ENCODE peak calls at places on chromosomes 16 and 17, in six cellular contexts. One of them, this sample, is unnamed.

GRCh38 chr16:85370881-85371651 is 242.1 kb upstream of the GSE1 start:
- DNase-seq in ascending aorta: peak; percentile 86
- DNase-seq in sigmoid colon: peak; percentile 89
- DNase-seq in tibial artery: peak; percentile 86
- DNase-seq in heart left ventricle: no peak
- DNase-seq in psoas muscle: peak; percentile 48
- DNase-seq in this sample: peak; percentile 68

GRCh38 chr17:40463122-40463550 is 19.9 kb downstream of the IGFBP4 start:
- DNase-seq in ascending aorta: no peak
- DNase-seq in sigmoid colon: peak; percentile 66
- DNase-seq in tibial artery: no peak
- DNase-seq in heart left ventricle: no peak
- DNase-seq in psoas muscle: no peak
- DNase-seq in this sample: no peak

GRCh38 chr16:67535201-67535600 is 6.6 kb downstream of the RIPOR1 start:
- DNase-seq in ascending aorta: no peak
- DNase-seq in sigmoid colon: no peak
- DNase-seq in tibial artery: no peak
- DNase-seq in heart left ventricle: no peak
- DNase-seq in psoas muscle: no peak
- DNase-seq in this sample: no peak

GRCh38 chr16:12570046-12570618 is 233.6 kb downstream of the CPPED1 start:
- DNase-seq in ascending aorta: no peak
- DNase-seq in sigmoid colon: no peak
- DNase-seq in tibial artery: no peak
- DNase-seq in heart left ventricle: no peak
- DNase-seq in psoas muscle: no peak
- DNase-seq in this sample: no peak

GRCh38 chr17:74646231-74646630 is 22.7 kb upstream of the CD300E start:
- DNase-seq in ascending aorta: no peak
- DNase-seq in sigmoid colon: no peak
- DNase-seq in tibial artery: no peak
- DNase-seq in heart left ventricle: no peak
- DNase-seq in psoas muscle: no peak
- DNase-seq in this sample: no peak

GRCh38 chr17:55601874-55602364 is 90.7 kb upstream of the SMIM36 start:
- DNase-seq in ascending aorta: no peak
- DNase-seq in sigmoid colon: no peak
- DNase-seq in tibial artery: no peak
- DNase-seq in heart left ventricle: no peak
- DNase-seq in psoas muscle: no peak
- DNase-seq in this sample: no peak

GRCh38 chr16:3590736-3591435 is 13.7 kb upstream of the NLRC3 start:
- DNase-seq in ascending aorta: no peak
- DNase-seq in sigmoid colon: no peak
- DNase-seq in tibial artery: no peak
- DNase-seq in heart left ventricle: no peak
- DNase-seq in psoas muscle: no peak
- DNase-seq in this sample: no peak

GRCh38 chr17:49659983-49660382 is 17.9 kb downstream of the SPOP start:
- DNase-seq in ascending aorta: no peak
- DNase-seq in sigmoid colon: no peak
- DNase-seq in tibial artery: no peak
- DNase-seq in heart left ventricle: no peak
- DNase-seq in psoas muscle: no peak
- DNase-seq in this sample: no peak

GRCh38 chr16:1102921-1103648 is 7.0 kb upstream of the C1QTNF8 start:
- DNase-seq in ascending aorta: no peak
- DNase-seq in sigmoid colon: no peak
- DNase-seq in tibial artery: no peak
- DNase-seq in heart left ventricle: peak; percentile 50
- DNase-seq in psoas muscle: peak; percentile 65
- DNase-seq in this sample: peak; percentile 59

GRCh38 chr17:40313660-40314556 is 4.9 kb downstream of the RARA start:
- DNase-seq in ascending aorta: no peak
- DNase-seq in sigmoid colon: no peak
- DNase-seq in tibial artery: peak; percentile 76
- DNase-seq in heart left ventricle: no peak
- DNase-seq in psoas muscle: no peak
- DNase-seq in this sample: no peak

GRCh38 chr16:70592106-70592571 is 54.2 kb upstream of the IL34 start:
- DNase-seq in ascending aorta: peak; percentile 80
- DNase-seq in sigmoid colon: peak; percentile 77
- DNase-seq in tibial artery: peak; percentile 80
- DNase-seq in heart left ventricle: peak; percentile 59
- DNase-seq in psoas muscle: no peak
- DNase-seq in this sample: peak; percentile 73

GRCh38 chr16:16163109-16163508 is 60.2 kb downstream of the ABCC6 start:
- DNase-seq in ascending aorta: no peak
- DNase-seq in sigmoid colon: no peak
- DNase-seq in tibial artery: no peak
- DNase-seq in heart left ventricle: no peak
- DNase-seq in psoas muscle: no peak
- DNase-seq in this sample: no peak

GRCh38 chr16:27444015-27444414 is 42.0 kb downstream of the IL21R start:
- DNase-seq in ascending aorta: no peak
- DNase-seq in sigmoid colon: no peak
- DNase-seq in tibial artery: peak; percentile 13
- DNase-seq in heart left ventricle: no peak
- DNase-seq in psoas muscle: no peak
- DNase-seq in this sample: no peak

GRCh38 chr17:38871247-38871991 is 1.6 kb downstream of the LASP1 start:
- DNase-seq in ascending aorta: peak; percentile 83
- DNase-seq in sigmoid colon: peak; percentile 82
- DNase-seq in tibial artery: peak; percentile 88
- DNase-seq in heart left ventricle: no peak
- DNase-seq in psoas muscle: peak; percentile 70
- DNase-seq in this sample: peak; percentile 81

GRCh38 chr16:52976539-52977167 is 76.0 kb downstream of the CHD9NB start:
- DNase-seq in ascending aorta: no peak
- DNase-seq in sigmoid colon: no peak
- DNase-seq in tibial artery: no peak
- DNase-seq in heart left ventricle: no peak
- DNase-seq in psoas muscle: no peak
- DNase-seq in this sample: no peak

GRCh38 chr17:73072254-73072962 is 20.1 kb downstream of the SLC39A11 start:
- DNase-seq in ascending aorta: no peak
- DNase-seq in sigmoid colon: no peak
- DNase-seq in tibial artery: no peak
- DNase-seq in heart left ventricle: no peak
- DNase-seq in psoas muscle: no peak
- DNase-seq in this sample: no peak

GRCh38 chr17:27078296-27078695 is 215.6 kb upstream of the WSB1 start:
- DNase-seq in ascending aorta: no peak
- DNase-seq in sigmoid colon: no peak
- DNase-seq in tibial artery: no peak
- DNase-seq in heart left ventricle: no peak
- DNase-seq in psoas muscle: no peak
- DNase-seq in this sample: no peak

GRCh38 chr17:32953883-32954282 is 25.9 kb downstream of the TMEM98 start:
- DNase-seq in ascending aorta: no peak
- DNase-seq in sigmoid colon: no peak
- DNase-seq in tibial artery: no peak
- DNase-seq in heart left ventricle: no peak
- DNase-seq in psoas muscle: no peak
- DNase-seq in this sample: no peak

GRCh38 chr17:28549274-28550132 is 2.9 kb downstream of the UNC119 start:
- DNase-seq in ascending aorta: no peak
- DNase-seq in sigmoid colon: no peak
- DNase-seq in tibial artery: no peak
- DNase-seq in heart left ventricle: no peak
- DNase-seq in psoas muscle: no peak
- DNase-seq in this sample: no peak

GRCh38 chr17:19716108-19717030 is at the start of gene SLC47A2:
- DNase-seq in ascending aorta: no peak
- DNase-seq in sigmoid colon: peak; percentile 52
- DNase-seq in tibial artery: peak; percentile 56
- DNase-seq in heart left ventricle: no peak
- DNase-seq in psoas muscle: no peak
- DNase-seq in this sample: no peak

GRCh38 chr16:22641030-22641671 is 130.5 kb downstream of the NPIPB5 start:
- DNase-seq in ascending aorta: no peak
- DNase-seq in sigmoid colon: no peak
- DNase-seq in tibial artery: no peak
- DNase-seq in heart left ventricle: no peak
- DNase-seq in psoas muscle: no peak
- DNase-seq in this sample: no peak

GRCh38 chr17:45302649-45303173 is 14.1 kb downstream of the MAP3K14 start:
- DNase-seq in ascending aorta: no peak
- DNase-seq in sigmoid colon: no peak
- DNase-seq in tibial artery: no peak
- DNase-seq in heart left ventricle: peak; percentile 45
- DNase-seq in psoas muscle: no peak
- DNase-seq in this sample: no peak

GRCh38 chr17:42422412-42422957 is 571 bp downstream of the CAVIN1 start:
- DNase-seq in ascending aorta: no peak
- DNase-seq in sigmoid colon: peak; percentile 77
- DNase-seq in tibial artery: peak; percentile 74
- DNase-seq in heart left ventricle: peak; percentile 58
- DNase-seq in psoas muscle: peak; percentile 50
- DNase-seq in this sample: no peak

GRCh38 chr16:54655171-54655590 is 275.5 kb upstream of the IRX5 start:
- DNase-seq in ascending aorta: no peak
- DNase-seq in sigmoid colon: no peak
- DNase-seq in tibial artery: peak; percentile 71
- DNase-seq in heart left ventricle: peak; percentile 59
- DNase-seq in psoas muscle: no peak
- DNase-seq in this sample: peak; percentile 68

GRCh38 chr17:79785900-79786810 is 8.2 kb downstream of the CBX2 start:
- DNase-seq in ascending aorta: no peak
- DNase-seq in sigmoid colon: no peak
- DNase-seq in tibial artery: no peak
- DNase-seq in heart left ventricle: no peak
- DNase-seq in psoas muscle: no peak
- DNase-seq in this sample: no peak

GRCh38 chr17:77637807-77638182 is 320.7 kb upstream of the TNRC6C start:
- DNase-seq in ascending aorta: no peak
- DNase-seq in sigmoid colon: no peak
- DNase-seq in tibial artery: no peak
- DNase-seq in heart left ventricle: no peak
- DNase-seq in psoas muscle: no peak
- DNase-seq in this sample: no peak

GRCh38 chr17:81135503-81136283 is 29.6 kb upstream of the PVALEF start:
- DNase-seq in ascending aorta: no peak
- DNase-seq in sigmoid colon: no peak
- DNase-seq in tibial artery: no peak
- DNase-seq in heart left ventricle: no peak
- DNase-seq in psoas muscle: no peak
- DNase-seq in this sample: no peak

GRCh38 chr17:76048711-76049110 is 21.6 kb upstream of the EVPL start:
- DNase-seq in ascending aorta: no peak
- DNase-seq in sigmoid colon: no peak
- DNase-seq in tibial artery: no peak
- DNase-seq in heart left ventricle: no peak
- DNase-seq in psoas muscle: no peak
- DNase-seq in this sample: no peak
- H3K36me3 ChIP-seq in ascending aorta: peaks cover 91% of the 10 kb centered on the region
- H3K36me3 ChIP-seq in sigmoid colon: peaks cover 93% of the 10 kb centered on the region
- H3K36me3 ChIP-seq in tibial artery: peaks cover 85% of the 10 kb centered on the region
- H3K36me3 ChIP-seq in heart left ventricle: peaks cover 100% of the 10 kb centered on the region
- H3K36me3 ChIP-seq in psoas muscle: peaks cover 100% of the 10 kb centered on the region
- H3K36me3 ChIP-seq in this sample: peaks cover 80% of the 10 kb centered on the region

GRCh38 chr17:57511475-57512123 is 233.5 kb downstream of the CCDC182 start:
- DNase-seq in ascending aorta: no peak
- DNase-seq in sigmoid colon: no peak
- DNase-seq in tibial artery: no peak
- DNase-seq in heart left ventricle: no peak
- DNase-seq in psoas muscle: no peak
- DNase-seq in this sample: no peak
- H3K27ac ChIP-seq in ascending aorta: no peak overlapping the region
- H3K27ac ChIP-seq in sigmoid colon: no peak overlapping the region
- H3K27ac ChIP-seq in tibial artery: no peak overlapping the region
- H3K27ac ChIP-seq in heart left ventricle: no peak overlapping the region
- H3K27ac ChIP-seq in psoas muscle: no peak overlapping the region
- H3K27ac ChIP-seq in this sample: no peak overlapping the region

GRCh38 chr16:17970816-17971291 is 365.7 kb downstream of the NPIPA8 start:
- DNase-seq in ascending aorta: peak; percentile 70
- DNase-seq in sigmoid colon: no peak
- DNase-seq in tibial artery: peak; percentile 69
- DNase-seq in heart left ventricle: no peak
- DNase-seq in psoas muscle: peak; percentile 35
- DNase-seq in this sample: peak; percentile 59
- TF ChIP-seq CTCF in ascending aorta: no peak
- TF ChIP-seq CTCF in sigmoid colon: no peak
- TF ChIP-seq CTCF in tibial artery: no peak
- TF ChIP-seq CTCF in heart left ventricle: no peak
- TF ChIP-seq CTCF in psoas muscle: no peak
- TF ChIP-seq CTCF in this sample: no peak

DNA sequence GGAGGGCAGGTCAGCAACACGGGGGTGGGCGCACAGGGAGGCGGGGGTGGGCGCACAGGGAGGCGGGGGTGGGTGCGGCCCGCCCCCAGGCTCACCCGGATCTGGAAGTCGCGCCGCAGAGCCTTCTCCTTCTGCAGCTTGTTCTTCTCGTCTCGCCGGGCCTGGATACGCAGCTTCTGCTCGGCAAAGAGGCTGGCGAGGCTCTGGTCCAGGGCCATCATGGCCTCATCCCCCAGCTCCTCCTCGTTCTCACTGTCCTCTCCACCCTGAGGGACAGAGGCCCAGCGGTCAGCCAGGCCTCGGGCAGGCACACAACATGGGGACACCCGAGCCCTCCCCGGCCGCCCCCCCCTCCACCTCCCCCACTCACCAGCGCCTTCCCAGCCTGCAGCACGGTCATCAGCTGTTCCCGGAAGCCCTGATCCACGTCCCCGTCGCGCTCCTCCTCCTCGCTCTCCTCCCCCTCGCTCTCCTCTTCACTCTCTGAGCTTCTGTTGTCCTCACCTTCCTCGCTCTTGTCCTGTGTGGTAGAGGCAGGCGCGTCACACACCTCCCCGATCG is 10.4 kb downstream of the MYBBP1A start:
- DNase-seq in ascending aorta: no peak
- DNase-seq in sigmoid colon: no peak
- DNase-seq in tibial artery: no peak
- DNase-seq in heart left ventricle: no peak
- DNase-seq in psoas muscle: peak; percentile 25
- DNase-seq in this sample: no peak
- H3K36me3 ChIP-seq in ascending aorta: peaks cover 96% of the 10 kb centered on the region
- H3K36me3 ChIP-seq in sigmoid colon: peaks cover 98% of the 10 kb centered on the region
- H3K36me3 ChIP-seq in tibial artery: peaks cover 84% of the 10 kb centered on the region
- H3K36me3 ChIP-seq in heart left ventricle: peaks cover 80% of the 10 kb centered on the region
- H3K36me3 ChIP-seq in psoas muscle: peaks cover 91% of the 10 kb centered on the region
- H3K36me3 ChIP-seq in this sample: peaks cover 81% of the 10 kb centered on the region

GRCh38 chr17:56834380-56835258 is 668 bp downstream of the DGKE start:
- DNase-seq in ascending aorta: peak; percentile 72
- DNase-seq in sigmoid colon: peak; percentile 76
- DNase-seq in tibial artery: peak; percentile 72
- DNase-seq in heart left ventricle: peak; percentile 58
- DNase-seq in psoas muscle: peak; percentile 36
- DNase-seq in this sample: no peak
- H3K27ac ChIP-seq in ascending aorta: peak overlapping the region; percentile 80
- H3K27ac ChIP-seq in sigmoid colon: peak overlapping the region; percentile 95
- H3K27ac ChIP-seq in tibial artery: peak overlapping the region; percentile 79
- H3K27ac ChIP-seq in heart left ventricle: peak overlapping the region; percentile 86
- H3K27ac ChIP-seq in psoas muscle: peak overlapping the region; percentile 74
- H3K27ac ChIP-seq in this sample: peak overlapping the region; percentile 95

DNA sequence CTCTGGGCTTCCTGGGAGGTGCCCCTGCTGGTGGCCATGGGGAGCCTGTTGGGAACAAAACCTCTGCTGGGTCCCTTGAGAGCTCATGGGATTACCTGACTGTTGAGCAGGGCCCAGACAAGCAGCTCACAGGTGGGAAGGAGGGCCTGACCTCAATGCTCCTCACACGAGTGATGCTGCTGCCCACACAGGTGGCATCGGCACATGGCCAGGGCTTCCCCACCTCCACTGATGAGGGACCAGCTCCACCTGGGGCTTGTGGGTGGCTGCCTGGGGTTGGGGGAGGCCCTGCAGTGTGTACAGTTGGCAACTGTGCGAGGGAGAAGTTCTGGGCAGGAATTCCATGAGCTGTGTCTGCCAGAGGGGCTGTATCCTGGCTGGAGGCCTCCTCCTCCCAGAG is 87.8 kb upstream of the NLRP1 start:
- DNase-seq in ascending aorta: peak; percentile 53
- DNase-seq in sigmoid colon: no peak
- DNase-seq in tibial artery: peak; percentile 56
- DNase-seq in heart left ventricle: no peak
- DNase-seq in psoas muscle: no peak
- DNase-seq in this sample: no peak
- TF ChIP-seq CTCF in ascending aorta: no peak
- TF ChIP-seq CTCF in sigmoid colon: no peak
- TF ChIP-seq CTCF in tibial artery: no peak
- TF ChIP-seq CTCF in heart left ventricle: no peak
- TF ChIP-seq CTCF in psoas muscle: no peak
- TF ChIP-seq CTCF in this sample: no peak